ENCODE peak calls at places on chromosomes 12 and 14, in eight cellular contexts. F is cardiac muscle cell, V is mammary epithelial cell, M is lung, B is heart left ventricle, D is tibial artery, H is fibroblast of pulmonary artery, A is right lobe of liver. E is an unnamed sample.
A peak's percentile ranks its signal among the peaks of the same experiment; 100 is the strongest.

GRCh38 chr12:124036117-124037109 is 63.4 kb downstream of the ZNF664 start:
- DNase-seq in B (no peak), H (peak; percentile 65), F (peak; percentile 57), V (no peak), M (no peak), A (no peak), D (no peak), E (peak; percentile 43)

GRCh38 chr12:988616-989015 is 2.4 kb upstream of the ERC1 start:
- DNase-seq in V (no peak), A (no peak), F (no peak), D (no peak), M (no peak), B (no peak), H (no peak), E (no peak)

GRCh38 chr12:67426067-67426466 is 156.9 kb downstream of the CAND1 start:
- DNase-seq in F (peak; percentile 82), V (no peak), D (no peak), H (peak; percentile 53), M (no peak), B (no peak), A (no peak), E (no peak)

GRCh38 chr14:55473786-55474185 is 33.4 kb upstream of the TBPL2 start:
- DNase-seq in V (no peak), D (no peak), F (no peak), M (no peak), A (no peak), B (no peak), H (no peak), E (no peak)

GRCh38 chr14:42665083-42665482 is 1058.4 kb downstream of the LRFN5 start:
- DNase-seq in M (no peak), B (no peak), D (no peak), A (no peak), H (no peak), F (no peak), V (no peak), E (peak; percentile 5)

GRCh38 chr14:23492618-23493272 is 23.2 kb downstream of the NGDN start:
- DNase-seq in D (no peak), B (no peak), H (no peak), V (no peak), A (no peak), F (peak; percentile 26), M (no peak), E (no peak)

GRCh38 chr12:119817944-119818343 is 59.2 kb downstream of the CIT start:
- DNase-seq in V (no peak), B (no peak), M (no peak), D (no peak), F (no peak), A (no peak), H (no peak), E (no peak)

GRCh38 chr12:108616941-108617858 is 16.5 kb downstream of the SELPLG start:
- DNase-seq in B (no peak), M (no peak), A (no peak), V (peak; percentile 72), F (no peak), D (no peak), H (no peak), E (peak; percentile 97)

GRCh38 chr12:117023998-117024960 is 74.9 kb downstream of the TESC start:
- DNase-seq in M (no peak), B (no peak), D (no peak), H (no peak), A (peak; percentile 18), V (no peak), F (no peak), E (no peak)

GRCh38 chr12:38392584-38393144 is 76.1 kb downstream of the ALG10B start:
- DNase-seq in M (no peak), A (no peak), B (no peak), V (peak; percentile 98), F (peak; percentile 18), D (no peak), H (peak; percentile 14), E (peak; percentile 17)

GRCh38 chr12:107931761-107932160 is 157.3 kb downstream of the ASCL4 start:
- DNase-seq in H (no peak), V (no peak), B (no peak), D (no peak), F (no peak), M (no peak), A (no peak), E (no peak)

GRCh38 chr12:119615518-119616475 is 22.2 kb downstream of the TMEM233 start:
- DNase-seq in M (no peak), F (no peak), A (no peak), V (no peak), D (no peak), B (no peak), H (no peak), E (no peak)

GRCh38 chr14:31835049-31835448 is 242.1 kb upstream of the ARHGAP5 start:
- DNase-seq in A (no peak), V (peak; percentile 19), B (no peak), F (peak; percentile 3), M (no peak), H (no peak), D (no peak), E (no peak)

GRCh38 chr14:105143451-105144230 is 24.9 kb downstream of the JAG2 start:
- DNase-seq in H (no peak), V (no peak), M (no peak), F (no peak), D (peak; percentile 43), B (peak; percentile 21), A (peak; percentile 33), E (no peak)

GRCh38 chr12:49089831-49090773 is 4.5 kb downstream of the DHH start:
- DNase-seq in D (peak; percentile 72), F (peak; percentile 72), H (peak; percentile 51), V (peak; percentile 42), A (no peak), M (no peak), B (peak; percentile 50), E (peak; percentile 23)

GRCh38 chr12:96510306-96510764 is 21.0 kb downstream of the CFAP54 start:
- DNase-seq in F (peak; percentile 27), B (no peak), A (no peak), V (peak; percentile 24), H (peak; percentile 44), D (no peak), M (no peak), E (no peak)

GRCh38 chr12:56695327-56696101 is 7.4 kb upstream of the PTGES3 start:
- DNase-seq in H (no peak), V (no peak), B (no peak), A (no peak), M (no peak), D (no peak), F (no peak), E (no peak)

GRCh38 chr14:65413739-65414045 is 1.2 kb downstream of the FUT8 start:
- DNase-seq in D (no peak), H (no peak), V (no peak), A (no peak), F (no peak), M (no peak), B (no peak), E (no peak)

GRCh38 chr14:65412881-65413738 is 580 bp downstream of the FUT8 start:
- DNase-seq in B (no peak), A (peak; percentile 51), V (peak; percentile 68), D (no peak), M (peak; percentile 64), H (peak; percentile 74), F (peak; percentile 33), E (peak; percentile 86)

GRCh38 chr14:65412189-65412846 is at the start of gene FUT8:
- DNase-seq in M (peak; percentile 95), V (peak; percentile 96), H (peak; percentile 98), B (peak; percentile 97), F (peak; percentile 98), D (peak; percentile 97), A (peak; percentile 98), E (peak; percentile 97)

GRCh38 chr14:65415613-65416012 is 3.1 kb downstream of the FUT8 start:
- DNase-seq in F (no peak), D (no peak), V (no peak), A (no peak), H (no peak), M (no peak), B (no peak), E (no peak)

GRCh38 chr14:65414961-65415589 is 2.5 kb downstream of the FUT8 start:
- DNase-seq in M (no peak), H (peak; percentile 69), B (no peak), D (no peak), V (no peak), F (peak; percentile 63), A (no peak), E (peak; percentile 51)
- TF ChIP-seq CTCF in M (peak; percentile 22), H (peak; percentile 57), B (peak; percentile 63), D (no peak), V (peak; percentile 61), F (peak; percentile 57), A (peak; percentile 34), E (peak; percentile 42)

GRCh38 chr12:95115641-95116040 is 42.2 kb upstream of the NR2C1 start:
- DNase-seq in D (no peak), F (no peak), V (peak; percentile 60), H (no peak), A (no peak), B (no peak), M (no peak), E (no peak)
- H3K4me3 ChIP-seq in D (no peak overlapping the region), F (no peak overlapping the region), V (peak overlapping the region; percentile 56), H (no peak overlapping the region), A (no peak overlapping the region), B (no peak overlapping the region), M (no peak overlapping the region), E (no peak overlapping the region)

DNA sequence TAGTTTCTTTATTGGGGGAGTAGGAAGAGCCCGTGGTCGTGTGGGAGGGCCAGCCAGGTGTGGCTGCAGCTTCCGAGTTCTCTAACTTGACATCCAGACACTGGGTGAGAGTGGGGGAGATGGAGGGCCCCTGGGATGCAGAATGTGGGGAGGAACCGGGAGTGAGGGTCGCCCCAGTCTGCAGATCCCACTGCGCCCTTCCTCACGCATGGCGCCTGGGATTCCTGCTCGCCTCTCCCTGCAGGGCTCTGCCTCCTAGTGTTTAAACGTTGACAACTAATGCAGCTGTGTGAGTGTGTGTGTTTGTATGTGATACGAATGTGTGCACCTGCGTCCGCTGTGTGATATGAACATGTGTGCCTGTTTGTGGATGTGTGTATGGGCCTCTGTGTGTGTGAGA is 34.6 kb downstream of the FZD10 start:
- DNase-seq in B (no peak), H (no peak), F (no peak), V (no peak), A (no peak), D (no peak), M (no peak), E (no peak)
- TF ChIP-seq CTCF in B (no peak), H (no peak), F (no peak), V (no peak), A (no peak), D (no peak), M (no peak), E (no peak)

GRCh38 chr12:9867531-9867930 is 1.6 kb downstream of the CLEC2B start:
- DNase-seq in M (no peak), A (no peak), F (peak; percentile 3), V (no peak), B (no peak), D (no peak), H (no peak), E (no peak)

GRCh38 chr12:9870311-9870866 is 1.2 kb upstream of the CLEC2B start:
- DNase-seq in V (no peak), D (no peak), F (peak; percentile 31), H (peak; percentile 20), M (no peak), B (peak; percentile 24), A (no peak), E (no peak)

GRCh38 chr12:9868271-9868815 is 811 bp downstream of the CLEC2B start:
- DNase-seq in M (no peak), A (no peak), V (no peak), D (no peak), B (no peak), H (no peak), F (peak; percentile 2), E (peak; percentile 13)

GRCh38 chr12:9869307-9870161 is at the start of gene CLEC2B:
- DNase-seq in H (peak; percentile 93), D (no peak), A (no peak), V (peak; percentile 92), B (no peak), M (no peak), F (peak; percentile 85), E (peak; percentile 74)

GRCh38 chr12:9868951-9869306 is 225 bp downstream of the CLEC2B start:
- DNase-seq in F (no peak), M (no peak), A (no peak), D (no peak), H (peak; percentile 10), V (no peak), B (no peak), E (no peak)
- H3K4me3 ChIP-seq in F (no peak overlapping the region), M (no peak overlapping the region), A (peak overlapping the region; percentile 33), D (peak overlapping the region; percentile 43), H (peak overlapping the region; percentile 54), V (peak overlapping the region; percentile 56), B (peak overlapping the region; percentile 50), E (peak overlapping the region; percentile 85)

E was measured in GM12865.